ENCODE peak calls at places on chromosomes 16 and 17, in five cellular contexts. G is fibroblast of lung, P is AG04449, E is T-helper 2 cell, M is NCI-H2171. B is an unnamed sample.

GRCh38 chr16:57316390-57317017 is 32.0 kb upstream of the PLLP start:
- DNase-seq in M (no peak), P (peak; percentile 58), E (no peak), G (peak; percentile 90), B (no peak)

GRCh38 chr17:1179635-1180433 is at the start of gene ABR:
- DNase-seq in P (no peak), M (no peak), G (peak; percentile 32), E (peak; percentile 48), B (no peak)

GRCh38 chr16:88810868-88811599 is 694 bp downstream of the APRT start:
- DNase-seq in E (peak; percentile 53), G (peak; percentile 82), M (peak; percentile 68), P (no peak), B (peak; percentile 57)

GRCh38 chr17:8946476-8946875 is 19.0 kb downstream of the PIK3R5 start:
- DNase-seq in P (no peak), E (no peak), G (no peak), M (no peak), B (no peak)

GRCh38 chr17:40553694-40554534 is 11.4 kb downstream of the CCR7 start:
- DNase-seq in P (no peak), E (no peak), G (peak; percentile 40), M (no peak), B (no peak)

GRCh38 chr17:13393841-13394710 is 207.7 kb downstream of the HS3ST3A1 start:
- DNase-seq in E (no peak), M (no peak), P (peak; percentile 54), G (peak; percentile 82), B (no peak)

GRCh38 chr17:64441772-64442549 is 7.0 kb upstream of the MILR1 start:
- DNase-seq in E (peak; percentile 13), M (no peak), P (peak; percentile 33), G (peak; percentile 52), B (no peak)

GRCh38 chr17:28518132-28518531 is 12.0 kb downstream of the FOXN1 start:
- DNase-seq in E (no peak), P (no peak), G (no peak), M (no peak), B (no peak)

GRCh38 chr16:54928016-54928356 is 2.7 kb upstream of the IRX5 start:
- DNase-seq in P (no peak), E (no peak), M (peak; percentile 27), G (no peak), B (no peak)

GRCh38 chr16:27269300-27270150 is 953 bp upstream of the NSMCE1 start:
- DNase-seq in M (no peak), G (no peak), E (no peak), P (no peak), B (no peak)

GRCh38 chr17:35080536-35080935 is 17.0 kb upstream of the RFFL start:
- DNase-seq in G (no peak), E (no peak), M (no peak), P (no peak), B (no peak)

GRCh38 chr16:83513006-83513755 is 294.6 kb upstream of the HSBP1 start:
- DNase-seq in E (no peak), P (peak; percentile 73), G (peak; percentile 67), M (no peak), B (peak; percentile 82)

GRCh38 chr16:988465-989353 is 7.1 kb downstream of the SOX8 start:
- DNase-seq in E (no peak), P (no peak), G (no peak), M (no peak), B (no peak)

GRCh38 chr16:85707528-85708095 is 18.9 kb upstream of the GINS2 start:
- DNase-seq in E (no peak), G (no peak), M (no peak), P (no peak), B (no peak)

GRCh38 chr17:17570207-17570797 is 21.2 kb downstream of the PEMT start:
- DNase-seq in G (peak; percentile 28), P (no peak), M (peak; percentile 67), E (no peak), B (peak; percentile 5)

GRCh38 chr17:21089145-21089544 is 37.6 kb upstream of the DHRS7B start:
- DNase-seq in G (no peak), E (no peak), P (no peak), M (no peak), B (no peak)

GRCh38 chr17:56173958-56174357 is 20.7 kb downstream of the ANKFN1 start:
- DNase-seq in M (peak; percentile 29), G (no peak), E (no peak), P (no peak), B (no peak)

GRCh38 chr17:80947200-80947940 is 44.3 kb upstream of the CHMP6 start:
- DNase-seq in P (no peak), G (no peak), M (no peak), E (no peak), B (no peak)

GRCh38 chr16:47492428-47493357 is 31.6 kb downstream of the PHKB start:
- DNase-seq in M (peak; percentile 6), G (peak; percentile 39), E (no peak), P (no peak), B (no peak)

GRCh38 chr16:75351183-75351582 is 82.1 kb downstream of the CFDP1 start:
- DNase-seq in G (peak; percentile 68), M (no peak), E (no peak), P (peak; percentile 37), B (peak; percentile 60)

GRCh38 chr17:80957461-80957941 is 34.1 kb upstream of the CHMP6 start:
- DNase-seq in E (no peak), P (no peak), G (no peak), M (no peak), B (no peak)

GRCh38 chr16:476039-476438 is 50.6 kb downstream of the RAB11FIP3 start:
- DNase-seq in G (no peak), M (no peak), P (no peak), E (no peak), B (no peak)

GRCh38 chr17:82789051-82789592 is 37.3 kb downstream of the TBCD start:
- DNase-seq in G (no peak), M (no peak), E (no peak), P (no peak), B (no peak)

GRCh38 chr17:62140836-62141235 is 75.8 kb upstream of the MED13 start:
- DNase-seq in M (no peak), P (no peak), E (no peak), G (peak; percentile 53), B (no peak)

GRCh38 chr16:23466162-23466885 is 13.3 kb upstream of the COG7 start:
- DNase-seq in P (peak; percentile 57), M (no peak), G (peak; percentile 76), E (no peak), B (peak; percentile 38)

GRCh38 chr16:89338863-89339262 is 121.4 kb downstream of the ZNF778 start:
- DNase-seq in M (no peak), G (no peak), P (no peak), E (no peak), B (no peak)

GRCh38 chr17:68035131-68035522 is 408 bp upstream of the KPNA2 start:
- DNase-seq in G (no peak), P (no peak), E (no peak), M (peak; percentile 98), B (no peak)

GRCh38 chr16:65975049-65975708 is 391.3 kb upstream of the CDH5 start:
- DNase-seq in G (peak; percentile 83), P (no peak), E (no peak), M (no peak), B (no peak)

GRCh38 chr16:48076455-48077012 is 79.3 kb downstream of the ABCC12 start:
- DNase-seq in M (no peak), P (no peak), G (peak; percentile 78), E (no peak), B (no peak)

GRCh38 chr17:17147821-17148220 is 58.3 kb downstream of the PLD6 start:
- DNase-seq in M (no peak), E (no peak), P (no peak), G (peak; percentile 10), B (no peak)

GRCh38 chr17:1107777-1108559 is 71.8 kb downstream of the ABR start:
- DNase-seq in E (no peak), G (no peak), M (no peak), P (no peak), B (no peak)

GRCh38 chr17:50396261-50397110 is 837 bp downstream of the LRRC59 start:
- DNase-seq in G (peak; percentile 81), M (peak; percentile 46), P (no peak), E (peak; percentile 9), B (no peak)

GRCh38 chr17:17067277-17067676 is 25.0 kb downstream of the MPRIP start:
- DNase-seq in M (no peak), G (no peak), P (no peak), E (no peak), B (peak; percentile 58)

GRCh38 chr17:75218121-75218520 is 12.6 kb downstream of the NUP85 start:
- DNase-seq in E (no peak), P (no peak), M (no peak), G (no peak), B (no peak)

GRCh38 chr16:11824362-11824761 is 27.0 kb downstream of the RSL1D1 start:
- DNase-seq in P (no peak), G (no peak), E (no peak), M (no peak), B (no peak)

GRCh38 chr16:25063102-25063501 is 47.9 kb upstream of the ARHGAP17 start:
- DNase-seq in M (no peak), P (no peak), G (no peak), E (no peak), B (no peak)

GRCh38 chr16:27242398-27242797 is 26.2 kb downstream of the NSMCE1 start:
- DNase-seq in P (no peak), G (no peak), M (no peak), E (no peak), B (no peak)

GRCh38 chr16:69095179-69095578 is 10.3 kb upstream of the HAS3 start:
- DNase-seq in G (no peak), M (no peak), P (no peak), E (no peak), B (no peak)

GRCh38 chr17:13544292-13544691 is 57.4 kb downstream of the HS3ST3A1 start:
- DNase-seq in G (peak; percentile 99), P (peak; percentile 86), M (no peak), E (no peak), B (peak; percentile 41)

GRCh38 chr17:17387461-17388362 is 84.5 kb downstream of the NT5M start:
- DNase-seq in E (no peak), M (peak; percentile 71), P (no peak), G (no peak), B (no peak)

B was measured in HS-27A.